ENCODE peak calls at places on chromosomes 2 and 18, in four cellular contexts. D, N, Q and O are unnamed samples.
A peak's percentile ranks its signal among the peaks of the same experiment; 100 is the strongest.

GRCh38 chr2:176464886-176465564 is 195.8 kb downstream of the MTX2 start:
- DNase-seq in D (no peak), N (no peak), Q (no peak), O (no peak)

GRCh38 chr18:2515908-2516625 is 55.2 kb downstream of the METTL4 start:
- DNase-seq in Q (no peak), N (peak; percentile 94), D (peak; percentile 91), O (peak; percentile 88)

GRCh38 chr2:108236676-108237335 is 3.0 kb upstream of the SULT1C3 start:
- DNase-seq in Q (no peak), D (no peak), N (no peak), O (no peak)

GRCh38 chr2:5690718-5691658 is 1.2 kb upstream of the SOX11 start:
- DNase-seq in D (peak; percentile 78), Q (no peak), N (no peak), O (no peak)

GRCh38 chr2:26811261-26811660 is 25.4 kb downstream of the CENPA start:
- DNase-seq in D (no peak), Q (no peak), N (no peak), O (no peak)

GRCh38 chr18:68797901-68798300 is at the start of gene CCDC102B:
- DNase-seq in Q (no peak), N (peak; percentile 80), D (peak; percentile 91), O (peak; percentile 98)

GRCh38 chr2:73293534-73294171 is at the start of gene EGR4:
- DNase-seq in N (peak; percentile 71), Q (no peak), D (peak; percentile 35), O (no peak)

GRCh38 chr2:153059338-153060052 is 341.1 kb downstream of the ARL6IP6 start:
- DNase-seq in Q (no peak), N (peak; percentile 6), D (peak; percentile 62), O (no peak)

GRCh38 chr2:45435316-45435715 is 175.8 kb downstream of the SRBD1 start:
- DNase-seq in D (peak; percentile 90), Q (no peak), N (peak; percentile 39), O (no peak)

GRCh38 chr18:70998490-70998889 is 709.6 kb downstream of the SOCS6 start:
- DNase-seq in D (no peak), Q (no peak), N (peak; percentile 35), O (no peak)

GRCh38 chr2:30109856-30110255 is 37.0 kb upstream of the YPEL5 start:
- DNase-seq in Q (no peak), N (no peak), D (no peak), O (no peak)

GRCh38 chr2:47602996-47603395 is 179.9 kb upstream of the MSH6 start:
- DNase-seq in D (no peak), Q (no peak), N (peak; percentile 26), O (no peak)

GRCh38 chr2:128642801-128643200 is 324.1 kb upstream of the HS6ST1 start:
- DNase-seq in Q (no peak), D (no peak), N (no peak), O (no peak)

DNA sequence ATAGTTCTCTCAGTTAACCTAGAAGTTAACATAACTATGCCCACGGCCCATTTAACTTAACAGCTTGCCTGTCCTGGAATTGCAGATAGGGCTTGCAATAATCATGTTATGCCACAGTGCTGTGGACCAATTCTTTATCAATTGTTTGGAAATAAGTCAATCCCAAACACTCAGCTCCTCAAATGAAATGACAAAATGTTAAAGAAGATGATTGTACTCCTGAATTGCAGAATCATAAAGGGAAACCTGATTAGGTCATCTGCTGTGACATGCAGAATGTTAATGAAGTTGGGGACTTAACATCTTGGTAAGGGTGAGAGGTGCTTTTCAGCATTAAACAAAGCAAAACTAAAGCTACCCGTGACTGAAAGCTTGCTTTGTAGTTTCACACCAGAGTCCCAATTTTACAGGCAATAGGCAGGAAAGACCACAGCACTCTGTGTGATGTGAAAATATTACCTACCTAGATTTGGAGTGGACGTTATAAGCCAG is 363.9 kb downstream of the GPD2 start:
- DNase-seq in N (no peak), D (no peak), Q (no peak), O (no peak)
- H3K4me3 ChIP-seq in N (no peak overlapping the region), D (peak overlapping the region; percentile 23), Q (no peak overlapping the region), O (no peak overlapping the region)

GRCh38 chr2:200667397-200667796 is 81.6 kb downstream of the AOX1 start:
- DNase-seq in D (no peak), Q (no peak), N (no peak), O (no peak)

GRCh38 chr2:200668473-200668872 is 82.7 kb downstream of the AOX1 start:
- DNase-seq in D (no peak), Q (no peak), N (no peak), O (no peak)

GRCh38 chr2:200665626-200666453 is 80.0 kb downstream of the AOX1 start:
- DNase-seq in N (no peak), D (no peak), Q (no peak), O (no peak)

GRCh38 chr2:200673191-200673590 is 87.4 kb downstream of the AOX1 start:
- DNase-seq in D (no peak), N (no peak), Q (no peak), O (no peak)

DNA sequence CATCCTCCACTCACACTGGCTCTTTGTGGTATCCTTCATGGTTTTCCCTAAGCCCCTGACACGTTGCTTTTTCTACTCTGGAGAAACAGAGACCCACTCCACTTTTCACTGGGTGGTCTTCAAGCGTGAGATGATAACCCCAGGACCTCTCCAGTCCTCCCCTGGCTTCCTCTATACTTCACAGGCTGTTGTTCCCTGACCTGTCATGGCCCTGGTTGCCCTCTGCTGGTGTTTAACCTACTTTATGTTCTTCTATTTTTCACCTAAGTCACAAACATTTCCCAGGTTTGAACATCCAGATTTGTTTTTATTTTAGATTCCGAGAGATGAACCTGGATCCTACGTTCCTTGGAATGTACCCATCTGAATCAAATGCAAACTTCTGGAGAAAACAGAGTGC is 84.5 kb downstream of the AOX1 start:
- DNase-seq in Q (no peak), N (no peak), D (no peak), O (no peak)
- TF ChIP-seq CTCF in Q (no peak), N (no peak), D (no peak), O (no peak)

DNA sequence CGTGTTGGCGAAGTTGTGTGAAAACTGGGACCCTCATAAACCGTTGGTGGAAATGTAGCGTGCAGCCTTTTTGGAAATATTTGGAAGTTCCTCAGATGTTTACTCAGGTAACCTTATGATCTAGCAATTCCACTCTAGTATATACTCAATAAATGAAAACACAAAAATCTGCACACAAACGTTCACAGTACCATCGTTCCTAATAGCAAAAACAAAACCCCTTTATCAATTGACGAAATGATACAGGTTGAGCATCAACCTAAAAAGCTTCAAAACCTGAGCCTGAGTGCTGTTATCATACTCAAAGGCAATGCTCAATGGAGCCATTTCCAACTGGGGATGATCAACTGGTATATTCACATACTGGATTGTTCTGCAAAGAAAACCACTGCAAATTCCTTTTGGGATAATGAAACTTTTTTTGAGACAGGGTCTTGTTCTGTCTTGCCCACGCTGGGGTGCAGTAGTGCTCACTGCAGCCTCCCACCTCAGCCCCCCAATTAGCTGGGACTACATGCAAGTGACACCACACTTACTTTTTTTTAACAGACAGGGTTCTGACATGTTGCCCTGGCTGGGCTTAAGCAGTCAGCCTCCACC is 777 bp upstream of the C18orf32 start:
- DNase-seq in N (no peak), Q (no peak), D (no peak), O (no peak)
- H3K4me3 ChIP-seq in N (peak overlapping the region; percentile 70), Q (peak overlapping the region; percentile 79), D (no peak overlapping the region), O (peak overlapping the region; percentile 62)

DNA sequence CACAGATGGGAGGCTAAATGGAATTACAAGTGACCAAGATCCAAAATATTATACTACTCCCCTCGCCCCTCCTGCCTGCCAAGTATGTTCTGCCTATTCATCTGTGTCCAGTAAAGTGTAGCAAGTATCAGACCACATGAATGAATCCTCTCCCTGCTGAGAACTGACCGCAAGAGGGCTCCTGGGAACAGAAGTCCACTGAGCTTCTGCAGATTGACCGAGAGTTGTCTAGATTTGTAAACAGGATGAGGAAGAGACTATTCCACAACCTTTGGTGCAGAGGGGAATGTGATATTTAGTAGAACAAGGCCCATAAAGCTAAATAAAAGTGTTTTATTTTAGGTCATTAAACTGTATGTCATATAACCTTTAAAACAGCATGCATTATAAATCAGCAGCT is 376.9 kb downstream of the DCC start:
- DNase-seq in D (peak; percentile 53), N (peak; percentile 3), Q (no peak), O (no peak)
- TF ChIP-seq CTCF in D (peak; percentile 31), N (no peak), Q (no peak), O (no peak)

DNA sequence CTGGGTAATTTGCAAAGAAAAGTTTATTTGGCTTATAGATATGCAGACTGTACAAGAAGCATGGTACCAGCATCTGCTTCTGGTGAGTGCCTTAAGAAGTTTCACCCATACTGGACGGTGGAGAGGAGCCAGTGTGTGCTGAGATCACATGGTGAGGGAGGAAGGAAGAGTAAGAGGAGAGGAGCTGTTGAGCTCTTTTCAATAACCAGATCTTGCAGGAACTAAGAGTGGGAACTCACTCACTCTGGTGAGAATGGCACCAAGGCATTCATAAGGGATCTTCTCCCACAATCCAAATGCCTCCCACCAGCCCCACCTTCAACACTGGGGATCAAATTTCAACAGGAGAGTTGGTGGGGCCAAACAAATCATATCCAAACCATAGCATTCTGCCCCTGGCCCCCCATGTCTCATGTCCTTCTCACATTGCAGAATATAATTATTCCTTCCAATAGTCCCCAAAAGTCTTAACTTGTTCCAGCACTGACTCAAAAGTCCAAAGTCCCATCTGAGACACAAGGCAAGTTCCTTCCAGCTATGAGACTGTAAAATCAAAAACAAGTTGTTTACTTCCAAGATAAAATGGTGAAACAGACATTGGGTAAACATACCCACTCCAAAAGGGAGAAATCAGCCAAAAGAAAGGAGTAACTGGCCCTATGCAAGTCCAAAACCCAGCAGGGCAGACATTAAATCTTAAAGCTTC is 11.7 kb upstream of the TMEM37 start:
- DNase-seq in Q (no peak), D (no peak), N (no peak), O (no peak)
- H3K4me3 ChIP-seq in Q (no peak overlapping the region), D (no peak overlapping the region), N (no peak overlapping the region), O (no peak overlapping the region)

GRCh38 chr2:172811027-172811426 is 75.4 kb downstream of the RAPGEF4 start:
- DNase-seq in D (no peak), N (no peak), Q (no peak), O (no peak)

GRCh38 chr2:172817411-172817810 is 81.8 kb downstream of the RAPGEF4 start:
- DNase-seq in Q (no peak), N (no peak), D (no peak), O (no peak)

DNA sequence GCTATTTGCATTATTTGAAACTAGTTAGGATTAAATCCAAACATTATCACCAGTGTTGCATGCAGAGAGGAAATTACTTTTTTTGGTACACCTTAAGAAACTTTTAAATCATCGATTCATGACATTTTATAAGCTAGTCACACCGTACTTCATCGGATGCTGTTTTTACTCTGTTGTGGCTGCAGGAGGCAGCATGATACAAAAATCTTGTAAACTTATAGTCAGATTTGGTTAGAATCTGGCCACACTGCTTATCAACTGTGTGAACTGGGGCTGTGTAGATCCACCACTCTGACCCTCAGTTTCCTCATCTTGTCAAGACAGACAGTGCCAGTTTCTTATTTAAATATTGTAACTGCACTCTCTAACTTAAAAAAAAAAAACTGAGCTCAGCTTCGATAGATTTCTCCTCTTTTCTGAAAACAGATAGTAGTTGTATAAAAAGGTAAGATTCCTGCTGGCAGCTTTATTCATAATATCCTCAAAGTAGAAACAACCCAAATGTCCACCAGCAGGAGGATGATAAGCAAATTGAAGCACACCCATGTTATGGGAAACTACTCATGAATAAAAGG is 77.8 kb downstream of the RAPGEF4 start:
- DNase-seq in Q (no peak), N (peak; percentile 69), D (peak; percentile 29), O (no peak)
- TF ChIP-seq CTCF in Q (peak; percentile 25), N (peak; percentile 71), D (peak; percentile 53), O (peak; percentile 33)